ENCODE peak calls at places on chromosomes 3 and 15, in eight cellular contexts. Q is AG09319; X is NCI-H2081; H is OCI-LY7; B is amygdala; S is GM04503; F is SJCRH30; T is stimulated activated CD8-positive, alpha-beta memory T cell treated with anti-CD3 and anti-CD28 coated beads, Interleukin-15, amount 100 ng/mL, for 48 hours. Z is an unnamed sample.

GRCh38 chr15:45747426-45747825 is 112.6 kb downstream of the SQOR start:
- DNase-seq in S (no peak), X (no peak), B (no peak), Q (no peak), H (no peak), T (no peak), F (no peak), Z (no peak)

GRCh38 chr3:139299261-139300132 is 44.3 kb upstream of the MRPS22 start:
- DNase-seq in X (no peak), F (no peak), Q (no peak), T (no peak), S (no peak), H (no peak), B (no peak), Z (peak; percentile 75)

GRCh38 chr3:13565581-13566461 is 16.9 kb downstream of the FBLN2 start:
- DNase-seq in T (no peak), F (no peak), H (no peak), S (no peak), X (no peak), Q (no peak), B (no peak), Z (no peak)

GRCh38 chr15:26115229-26115943 is 252.3 kb upstream of the ATP10A start:
- DNase-seq in Q (no peak), S (peak; percentile 21), H (no peak), B (no peak), X (no peak), T (no peak), F (no peak), Z (no peak)

GRCh38 chr15:50353251-50353998 is 1.6 kb downstream of the GABPB1 start:
- DNase-seq in H (peak; percentile 40), S (peak; percentile 84), F (peak; percentile 9), X (no peak), B (no peak), T (no peak), Q (peak; percentile 69), Z (peak; percentile 22)

GRCh38 chr15:99504823-99505551 is 60.8 kb upstream of the MEF2A start:
- DNase-seq in S (no peak), F (peak; percentile 28), Q (no peak), X (peak; percentile 9), H (peak; percentile 49), B (no peak), T (no peak), Z (no peak)

GRCh38 chr3:45807645-45808540 is 11.6 kb upstream of the SLC6A20 start:
- DNase-seq in H (no peak), X (peak; percentile 66), F (peak; percentile 48), Q (no peak), S (no peak), B (no peak), T (no peak), Z (no peak)

GRCh38 chr3:127751163-127751621 is 71.1 kb downstream of the MGLL start:
- DNase-seq in H (no peak), F (peak; percentile 96), B (no peak), X (peak; percentile 38), Q (no peak), S (no peak), T (no peak), Z (no peak)

GRCh38 chr3:28575748-28576589 is 227.3 kb upstream of the AZI2 start:
- DNase-seq in X (peak; percentile 43), B (peak; percentile 43), H (no peak), S (no peak), T (no peak), F (peak; percentile 78), Q (no peak), Z (no peak)

GRCh38 chr15:66080791-66081475 is 172.6 kb downstream of the MEGF11 start:
- DNase-seq in X (no peak), Q (peak; percentile 11), B (no peak), S (peak; percentile 18), F (no peak), H (no peak), T (no peak), Z (peak; percentile 53)